ENCODE peak calls at places on chromosomes 6 and 20, in six cellular contexts. C is stromal cell of bone marrow; H is cerebellar nuclear complex; R is left colon; E is activated CD4-positive, alpha-beta T cell treated with anti-CD3 and anti-CD28 coated beads for 36 hours; X is CD8-positive, alpha-beta T cell. L is an unnamed sample.

GRCh38 chr6:28586273-28586672 is 60.6 kb downstream of the GPX5 start:
- DNase-seq in C (no peak), H (no peak), R (no peak), E (no peak), X (no peak), L (no peak)

GRCh38 chr6:37698264-37699137 is 818 bp upstream of the MDGA1 start:
- DNase-seq in C (no peak), H (no peak), R (peak), E (peak), X (peak), L (peak)

GRCh38 chr20:25058051-25058796 is at the start of gene ACSS1:
- DNase-seq in C (no peak), H (no peak), R (peak), E (peak), X (peak), L (peak)

GRCh38 chr6:129860901-129861665 is at the start of gene TMEM244:
- DNase-seq in C (no peak), H (no peak), R (no peak), E (peak), X (no peak), L (no peak)

GRCh38 chr6:116424001-116424400 is 37.2 kb upstream of the CALHM6 start:
- DNase-seq in C (no peak), H (no peak), R (no peak), E (no peak), X (no peak), L (no peak)

GRCh38 chr20:49636447-49636846 is 68.5 kb upstream of the PTGIS start:
- DNase-seq in C (no peak), H (no peak), R (no peak), E (no peak), X (no peak), L (no peak)

GRCh38 chr20:53001502-53002301 is 29.5 kb downstream of the TSHZ2 start:
- DNase-seq in C (no peak), H (no peak), R (no peak), E (peak), X (no peak), L (no peak)

GRCh38 chr20:2742934-2743559 is 50.5 kb downstream of the EBF4 start:
- DNase-seq in C (no peak), H (no peak), R (no peak), E (peak), X (peak), L (no peak)

GRCh38 chr20:46558511-46558959 is 8.1 kb upstream of the OCSTAMP start:
- DNase-seq in C (peak), H (no peak), R (peak), E (peak), X (no peak), L (no peak)

GRCh38 chr6:187252-187840 is 104.9 kb upstream of the DUSP22 start:
- DNase-seq in C (no peak), H (no peak), R (no peak), E (no peak), X (no peak), L (no peak)

GRCh38 chr6:125357515-125358256 is 55.9 kb upstream of the HDDC2 start:
- DNase-seq in C (no peak), H (no peak), R (peak), E (peak), X (no peak), L (peak)

GRCh38 chr6:21496749-21497148 is 96.8 kb upstream of the SOX4 start:
- DNase-seq in C (no peak), H (no peak), R (no peak), E (no peak), X (no peak), L (no peak)

GRCh38 chr20:44008806-44009678 is 94.4 kb downstream of the TOX2 start:
- DNase-seq in C (no peak), H (no peak), R (peak), E (no peak), X (no peak), L (no peak)

GRCh38 chr20:41913146-41913545 is 295.0 kb upstream of the CHD6 start:
- DNase-seq in C (no peak), H (no peak), R (no peak), E (no peak), X (no peak), L (no peak)

GRCh38 chr6:32187009-32187709 is 2.8 kb downstream of the PBX2 start:
- DNase-seq in C (no peak), H (no peak), R (no peak), E (no peak), X (no peak), L (peak)

GRCh38 chr20:2907519-2907918 is 34.2 kb downstream of the PTPRA start:
- DNase-seq in C (peak), H (no peak), R (no peak), E (no peak), X (no peak), L (no peak)

GRCh38 chr6:26055670-26056582 is 31.3 kb upstream of the HFE start:
- DNase-seq in C (peak), H (peak), R (peak), E (peak), X (peak), L (peak)

GRCh38 chr6:158474961-158475343 is 84.9 kb upstream of the TMEM181 start:
- DNase-seq in C (no peak), H (no peak), R (no peak), E (no peak), X (no peak), L (no peak)

GRCh38 chr6:48474136-48474535 is 363.1 kb upstream of the PTCHD4 start:
- DNase-seq in C (no peak), H (no peak), R (no peak), E (no peak), X (no peak), L (no peak)

GRCh38 chr20:58711266-58712051 is 18.9 kb downstream of the NPEPL1 start:
- DNase-seq in C (no peak), H (no peak), R (no peak), E (no peak), X (no peak), L (peak)

GRCh38 chr6:36759177-36759757 is 61.6 kb downstream of the RAB44 start:
- DNase-seq in C (peak), H (no peak), R (peak), E (peak), X (peak), L (peak)

GRCh38 chr6:149999636-150000035 is 25.7 kb downstream of the RAET1L start:
- DNase-seq in C (no peak), H (no peak), R (no peak), E (no peak), X (no peak), L (no peak)

GRCh38 chr6:155085582-155086253 is 90.6 kb downstream of the TIAM2 start:
- DNase-seq in C (no peak), H (no peak), R (peak), E (no peak), X (no peak), L (no peak)

GRCh38 chr6:136566007-136566487 is 15.8 kb upstream of the MAP7 start:
- DNase-seq in C (no peak), H (no peak), R (peak), E (no peak), X (no peak), L (peak)

GRCh38 chr6:42259286-42259685 is 41.6 kb upstream of the MRPS10 start:
- DNase-seq in C (no peak), H (no peak), R (no peak), E (no peak), X (no peak), L (no peak)

GRCh38 chr6:144413418-144413817 is 128.3 kb downstream of the UTRN start:
- DNase-seq in C (no peak), H (no peak), R (peak), E (no peak), X (no peak), L (no peak)

GRCh38 chr6:105810105-105810921 is 275.8 kb upstream of the PRDM1 start:
- DNase-seq in C (peak), H (no peak), R (peak), E (peak), X (no peak), L (no peak)

GRCh38 chr6:51959744-51960383 is 127.5 kb downstream of the PKHD1 start:
- DNase-seq in C (peak), H (no peak), R (peak), E (peak), X (no peak), L (peak)

GRCh38 chr20:32960849-32961731 is 43.1 kb downstream of the SUN5 start:
- DNase-seq in C (no peak), H (no peak), R (no peak), E (no peak), X (no peak), L (no peak)

GRCh38 chr20:49701313-49701731 is 12.4 kb downstream of the B4GALT5 start:
- DNase-seq in C (no peak), H (no peak), R (no peak), E (peak), X (no peak), L (no peak)

GRCh38 chr6:3938715-3939376 is 89.7 kb downstream of the FAM50B start:
- DNase-seq in C (no peak), H (no peak), R (no peak), E (no peak), X (no peak), L (no peak)

GRCh38 chr20:8671366-8671943 is 397.4 kb upstream of the PLCB4 start:
- DNase-seq in C (no peak), H (no peak), R (no peak), E (no peak), X (no peak), L (no peak)

GRCh38 chr6:151485616-151486015 is 8.2 kb upstream of the CCDC170 start:
- DNase-seq in C (no peak), H (no peak), R (no peak), E (no peak), X (no peak), L (no peak)

GRCh38 chr6:81834141-81834621 is 81.7 kb upstream of the TENT5A start:
- DNase-seq in C (peak), H (no peak), R (peak), E (no peak), X (no peak), L (no peak)

GRCh38 chr6:8219352-8219943 is 117.1 kb upstream of the EEF1E1 start:
- DNase-seq in C (peak), H (no peak), R (no peak), E (peak), X (peak), L (no peak)

GRCh38 chr6:48476257-48476656 is 365.3 kb upstream of the PTCHD4 start:
- DNase-seq in C (no peak), H (no peak), R (no peak), E (no peak), X (no peak), L (no peak)

GRCh38 chr6:30259140-30260035 is 46.2 kb upstream of the TRIM26 start:
- DNase-seq in C (peak), H (no peak), R (peak), E (peak), X (peak), L (peak)